ENCODE peak calls at places on chromosomes 3 and 15, in nine cellular contexts. One of them, this sample, is unnamed.

GRCh38 chr3:160676547-160677303 is at the start of gene ARL14:
- DNase-seq in neural progenitor cell: no peak
- DNase-seq in OCI-LY7: no peak
- DNase-seq in A673: no peak
- DNase-seq in A549: peak; percentile 68
- DNase-seq in hepatocyte: peak; percentile 78
- DNase-seq in cardiac fibroblast: no peak
- DNase-seq in MM.1S: no peak
- DNase-seq in fibroblast of pulmonary artery: peak; percentile 45
- DNase-seq in this sample: peak; percentile 23

GRCh38 chr15:70214266-70214665 is 116.5 kb upstream of the TLE3 start:
- DNase-seq in neural progenitor cell: no peak
- DNase-seq in OCI-LY7: peak; percentile 8
- DNase-seq in A673: no peak
- DNase-seq in A549: no peak
- DNase-seq in hepatocyte: no peak
- DNase-seq in cardiac fibroblast: no peak
- DNase-seq in MM.1S: no peak
- DNase-seq in fibroblast of pulmonary artery: no peak
- DNase-seq in this sample: no peak

GRCh38 chr3:88997276-88997675 is 110.1 kb upstream of the EPHA3 start:
- DNase-seq in neural progenitor cell: no peak
- DNase-seq in OCI-LY7: no peak
- DNase-seq in A673: no peak
- DNase-seq in A549: no peak
- DNase-seq in hepatocyte: no peak
- DNase-seq in cardiac fibroblast: no peak
- DNase-seq in MM.1S: no peak
- DNase-seq in fibroblast of pulmonary artery: no peak
- DNase-seq in this sample: no peak

GRCh38 chr3:52434491-52435115 is 10.3 kb downstream of the SEMA3G start:
- DNase-seq in neural progenitor cell: no peak
- DNase-seq in OCI-LY7: no peak
- DNase-seq in A673: no peak
- DNase-seq in A549: no peak
- DNase-seq in hepatocyte: no peak
- DNase-seq in cardiac fibroblast: no peak
- DNase-seq in MM.1S: no peak
- DNase-seq in fibroblast of pulmonary artery: no peak
- DNase-seq in this sample: no peak

GRCh38 chr3:7381741-7382140 is 520.8 kb downstream of the GRM7 start:
- DNase-seq in neural progenitor cell: no peak
- DNase-seq in OCI-LY7: no peak
- DNase-seq in A673: no peak
- DNase-seq in A549: no peak
- DNase-seq in hepatocyte: no peak
- DNase-seq in cardiac fibroblast: no peak
- DNase-seq in MM.1S: no peak
- DNase-seq in fibroblast of pulmonary artery: no peak
- DNase-seq in this sample: no peak

GRCh38 chr15:33492434-33493052 is 181.8 kb downstream of the RYR3 start:
- DNase-seq in neural progenitor cell: no peak
- DNase-seq in OCI-LY7: no peak
- DNase-seq in A673: no peak
- DNase-seq in A549: no peak
- DNase-seq in hepatocyte: no peak
- DNase-seq in cardiac fibroblast: no peak
- DNase-seq in MM.1S: no peak
- DNase-seq in fibroblast of pulmonary artery: no peak
- DNase-seq in this sample: no peak

GRCh38 chr3:107421170-107421792 is 44.0 kb downstream of the CCDC54 start:
- DNase-seq in neural progenitor cell: peak; percentile 83
- DNase-seq in OCI-LY7: peak; percentile 75
- DNase-seq in A673: peak; percentile 77
- DNase-seq in A549: no peak
- DNase-seq in hepatocyte: peak; percentile 74
- DNase-seq in cardiac fibroblast: peak; percentile 81
- DNase-seq in MM.1S: peak; percentile 86
- DNase-seq in fibroblast of pulmonary artery: peak; percentile 84
- DNase-seq in this sample: peak; percentile 76

GRCh38 chr3:127101411-127102067 is 91.4 kb upstream of the PRR23E start:
- DNase-seq in neural progenitor cell: no peak
- DNase-seq in OCI-LY7: no peak
- DNase-seq in A673: no peak
- DNase-seq in A549: no peak
- DNase-seq in hepatocyte: no peak
- DNase-seq in cardiac fibroblast: no peak
- DNase-seq in MM.1S: no peak
- DNase-seq in fibroblast of pulmonary artery: no peak
- DNase-seq in this sample: no peak

GRCh38 chr3:77081240-77081661 is 41.4 kb downstream of the ROBO2 start:
- DNase-seq in neural progenitor cell: no peak
- DNase-seq in OCI-LY7: no peak
- DNase-seq in A673: peak; percentile 42
- DNase-seq in A549: no peak
- DNase-seq in hepatocyte: peak; percentile 67
- DNase-seq in cardiac fibroblast: peak; percentile 13
- DNase-seq in MM.1S: no peak
- DNase-seq in fibroblast of pulmonary artery: peak; percentile 37
- DNase-seq in this sample: no peak

GRCh38 chr3:46717447-46718231 is at the start of gene PRSS50:
- DNase-seq in neural progenitor cell: peak; percentile 16
- DNase-seq in OCI-LY7: no peak
- DNase-seq in A673: no peak
- DNase-seq in A549: no peak
- DNase-seq in hepatocyte: no peak
- DNase-seq in cardiac fibroblast: no peak
- DNase-seq in MM.1S: no peak
- DNase-seq in fibroblast of pulmonary artery: no peak
- DNase-seq in this sample: no peak

GRCh38 chr3:73695841-73696240 is 71.1 kb upstream of the PDZRN3 start:
- DNase-seq in neural progenitor cell: no peak
- DNase-seq in OCI-LY7: no peak
- DNase-seq in A673: no peak
- DNase-seq in A549: no peak
- DNase-seq in hepatocyte: no peak
- DNase-seq in cardiac fibroblast: peak; percentile 5
- DNase-seq in MM.1S: no peak
- DNase-seq in fibroblast of pulmonary artery: no peak
- DNase-seq in this sample: peak; percentile 70

GRCh38 chr15:47803767-47804166 is 86.5 kb downstream of the SEMA6D start:
- DNase-seq in neural progenitor cell: no peak
- DNase-seq in OCI-LY7: no peak
- DNase-seq in A673: no peak
- DNase-seq in A549: no peak
- DNase-seq in hepatocyte: no peak
- DNase-seq in cardiac fibroblast: no peak
- DNase-seq in MM.1S: no peak
- DNase-seq in fibroblast of pulmonary artery: no peak
- DNase-seq in this sample: peak; percentile 30

GRCh38 chr3:28835751-28836150 is 445.1 kb upstream of the RBMS3 start:
- DNase-seq in neural progenitor cell: peak; percentile 3
- DNase-seq in OCI-LY7: no peak
- DNase-seq in A673: no peak
- DNase-seq in A549: no peak
- DNase-seq in hepatocyte: no peak
- DNase-seq in cardiac fibroblast: no peak
- DNase-seq in MM.1S: no peak
- DNase-seq in fibroblast of pulmonary artery: no peak
- DNase-seq in this sample: no peak

GRCh38 chr15:91116379-91117067 is 16.5 kb downstream of the SV2B start:
- DNase-seq in neural progenitor cell: no peak
- DNase-seq in OCI-LY7: no peak
- DNase-seq in A673: no peak
- DNase-seq in A549: no peak
- DNase-seq in hepatocyte: no peak
- DNase-seq in cardiac fibroblast: peak; percentile 10
- DNase-seq in MM.1S: peak; percentile 73
- DNase-seq in fibroblast of pulmonary artery: peak; percentile 46
- DNase-seq in this sample: no peak

GRCh38 chr3:11498646-11499045 is 145.1 kb downstream of the VGLL4 start:
- DNase-seq in neural progenitor cell: no peak
- DNase-seq in OCI-LY7: no peak
- DNase-seq in A673: no peak
- DNase-seq in A549: no peak
- DNase-seq in hepatocyte: peak; percentile 31
- DNase-seq in cardiac fibroblast: peak; percentile 87
- DNase-seq in MM.1S: no peak
- DNase-seq in fibroblast of pulmonary artery: peak; percentile 87
- DNase-seq in this sample: peak; percentile 54

GRCh38 chr3:77718326-77718725 is 678.4 kb downstream of the ROBO2 start:
- DNase-seq in neural progenitor cell: no peak
- DNase-seq in OCI-LY7: no peak
- DNase-seq in A673: no peak
- DNase-seq in A549: no peak
- DNase-seq in hepatocyte: no peak
- DNase-seq in cardiac fibroblast: no peak
- DNase-seq in MM.1S: no peak
- DNase-seq in fibroblast of pulmonary artery: no peak
- DNase-seq in this sample: no peak

GRCh38 chr3:79111375-79112052 is 656.3 kb downstream of the ROBO1 start:
- DNase-seq in neural progenitor cell: no peak
- DNase-seq in OCI-LY7: no peak
- DNase-seq in A673: no peak
- DNase-seq in A549: no peak
- DNase-seq in hepatocyte: no peak
- DNase-seq in cardiac fibroblast: peak; percentile 17
- DNase-seq in MM.1S: no peak
- DNase-seq in fibroblast of pulmonary artery: peak; percentile 34
- DNase-seq in this sample: peak; percentile 77

GRCh38 chr3:45397754-45398153 is 9.4 kb downstream of the LARS2 start:
- DNase-seq in neural progenitor cell: no peak
- DNase-seq in OCI-LY7: no peak
- DNase-seq in A673: no peak
- DNase-seq in A549: no peak
- DNase-seq in hepatocyte: no peak
- DNase-seq in cardiac fibroblast: no peak
- DNase-seq in MM.1S: no peak
- DNase-seq in fibroblast of pulmonary artery: no peak
- DNase-seq in this sample: no peak

GRCh38 chr15:85642693-85643058 is 152.0 kb downstream of the KLHL25 start:
- DNase-seq in neural progenitor cell: no peak
- DNase-seq in OCI-LY7: no peak
- DNase-seq in A673: no peak
- DNase-seq in A549: no peak
- DNase-seq in hepatocyte: peak; percentile 35
- DNase-seq in cardiac fibroblast: peak; percentile 92
- DNase-seq in MM.1S: no peak
- DNase-seq in fibroblast of pulmonary artery: peak; percentile 86
- DNase-seq in this sample: peak; percentile 81
- H3K4me3 ChIP-seq in neural progenitor cell: no peak overlapping the region
- H3K4me3 ChIP-seq in OCI-LY7: no peak overlapping the region
- H3K4me3 ChIP-seq in A673: no peak overlapping the region
- H3K4me3 ChIP-seq in A549: no peak overlapping the region
- H3K4me3 ChIP-seq in hepatocyte: no peak overlapping the region
- H3K4me3 ChIP-seq in cardiac fibroblast: no peak overlapping the region
- H3K4me3 ChIP-seq in MM.1S: no peak overlapping the region
- H3K4me3 ChIP-seq in fibroblast of pulmonary artery: peak overlapping the region; percentile 11
- H3K4me3 ChIP-seq in this sample: peak overlapping the region; percentile 25

DNA sequence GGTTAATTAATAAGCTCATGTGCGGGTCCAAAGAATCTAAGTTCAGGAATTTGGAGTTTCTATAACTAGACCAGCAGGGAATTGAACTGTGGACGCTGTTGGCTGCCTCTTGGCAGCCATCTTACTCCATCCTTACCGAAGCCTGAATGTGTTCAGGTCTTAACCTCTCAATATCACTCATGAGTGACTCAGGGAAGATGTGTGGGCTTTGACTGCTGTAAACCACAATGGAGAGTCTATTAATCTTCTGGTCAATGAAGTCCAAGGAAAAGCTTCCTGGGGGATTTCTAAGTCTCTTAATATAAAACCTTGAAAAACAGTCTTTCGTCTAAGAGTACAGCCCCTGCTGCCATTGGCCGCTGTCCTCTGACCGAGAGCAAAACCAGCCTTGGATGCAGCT is 46.7 kb upstream of the OXTR start:
- DNase-seq in neural progenitor cell: no peak
- DNase-seq in OCI-LY7: no peak
- DNase-seq in A673: no peak
- DNase-seq in A549: no peak
- DNase-seq in hepatocyte: no peak
- DNase-seq in cardiac fibroblast: no peak
- DNase-seq in MM.1S: no peak
- DNase-seq in fibroblast of pulmonary artery: no peak
- DNase-seq in this sample: no peak
- TF ChIP-seq CTCF in neural progenitor cell: no peak
- TF ChIP-seq CTCF in OCI-LY7: no peak
- TF ChIP-seq CTCF in A673: no peak
- TF ChIP-seq CTCF in A549: no peak
- TF ChIP-seq CTCF in hepatocyte: no peak
- TF ChIP-seq CTCF in cardiac fibroblast: no peak
- TF ChIP-seq CTCF in MM.1S: no peak
- TF ChIP-seq CTCF in fibroblast of pulmonary artery: no peak
- TF ChIP-seq CTCF in this sample: no peak

GRCh38 chr15:89577776-89578115 is 2.5 kb downstream of the TICRR start:
- DNase-seq in neural progenitor cell: no peak
- DNase-seq in OCI-LY7: no peak
- DNase-seq in A673: no peak
- DNase-seq in A549: no peak
- DNase-seq in hepatocyte: no peak
- DNase-seq in cardiac fibroblast: no peak
- DNase-seq in MM.1S: no peak
- DNase-seq in fibroblast of pulmonary artery: no peak
- DNase-seq in this sample: no peak
- H3K4me3 ChIP-seq in neural progenitor cell: peak overlapping the region; percentile 83
- H3K4me3 ChIP-seq in OCI-LY7: peak overlapping the region; percentile 98
- H3K4me3 ChIP-seq in A673: peak overlapping the region; percentile 82
- H3K4me3 ChIP-seq in A549: peak overlapping the region; percentile 7
- H3K4me3 ChIP-seq in hepatocyte: no peak overlapping the region
- H3K4me3 ChIP-seq in cardiac fibroblast: no peak overlapping the region
- H3K4me3 ChIP-seq in MM.1S: no peak overlapping the region
- H3K4me3 ChIP-seq in fibroblast of pulmonary artery: peak overlapping the region; percentile 6
- H3K4me3 ChIP-seq in this sample: peak overlapping the region; percentile 17

GRCh38 chr3:184717608-184717995 is 5.7 kb upstream of the MAGEF1 start:
- DNase-seq in neural progenitor cell: peak; percentile 62
- DNase-seq in OCI-LY7: no peak
- DNase-seq in A673: no peak
- DNase-seq in A549: no peak
- DNase-seq in hepatocyte: no peak
- DNase-seq in cardiac fibroblast: no peak
- DNase-seq in MM.1S: no peak
- DNase-seq in fibroblast of pulmonary artery: no peak
- DNase-seq in this sample: no peak

GRCh38 chr3:184715943-184716651 is 4.2 kb upstream of the MAGEF1 start:
- DNase-seq in neural progenitor cell: peak; percentile 27
- DNase-seq in OCI-LY7: no peak
- DNase-seq in A673: no peak
- DNase-seq in A549: no peak
- DNase-seq in hepatocyte: no peak
- DNase-seq in cardiac fibroblast: peak; percentile 56
- DNase-seq in MM.1S: no peak
- DNase-seq in fibroblast of pulmonary artery: peak; percentile 32
- DNase-seq in this sample: peak; percentile 65

GRCh38 chr3:184719709-184720108 is 7.8 kb upstream of the MAGEF1 start:
- DNase-seq in neural progenitor cell: no peak
- DNase-seq in OCI-LY7: no peak
- DNase-seq in A673: no peak
- DNase-seq in A549: no peak
- DNase-seq in hepatocyte: no peak
- DNase-seq in cardiac fibroblast: no peak
- DNase-seq in MM.1S: no peak
- DNase-seq in fibroblast of pulmonary artery: no peak
- DNase-seq in this sample: no peak

GRCh38 chr3:184716652-184717607 is 5.1 kb upstream of the MAGEF1 start:
- DNase-seq in neural progenitor cell: peak; percentile 87
- DNase-seq in OCI-LY7: no peak
- DNase-seq in A673: peak; percentile 87
- DNase-seq in A549: no peak
- DNase-seq in hepatocyte: peak; percentile 71
- DNase-seq in cardiac fibroblast: peak; percentile 63
- DNase-seq in MM.1S: no peak
- DNase-seq in fibroblast of pulmonary artery: peak; percentile 57
- DNase-seq in this sample: peak; percentile 67

GRCh38 chr3:184718431-184718830 is 6.6 kb upstream of the MAGEF1 start:
- DNase-seq in neural progenitor cell: no peak
- DNase-seq in OCI-LY7: no peak
- DNase-seq in A673: no peak
- DNase-seq in A549: no peak
- DNase-seq in hepatocyte: no peak
- DNase-seq in cardiac fibroblast: no peak
- DNase-seq in MM.1S: no peak
- DNase-seq in fibroblast of pulmonary artery: no peak
- DNase-seq in this sample: no peak
- TF ChIP-seq CTCF in neural progenitor cell: no peak
- TF ChIP-seq CTCF in OCI-LY7: no peak
- TF ChIP-seq CTCF in A673: no peak
- TF ChIP-seq CTCF in A549: no peak
- TF ChIP-seq CTCF in hepatocyte: no peak
- TF ChIP-seq CTCF in cardiac fibroblast: no peak
- TF ChIP-seq CTCF in MM.1S: no peak
- TF ChIP-seq CTCF in fibroblast of pulmonary artery: no peak
- TF ChIP-seq CTCF in this sample: no peak

This sample was measured in AG10803.